ENCODE peak calls at places on chromosomes 1 and 21, in four cellular contexts. P is mammary epithelial cell; S is heart right ventricle; L is CD4-positive, CD25-positive, alpha-beta regulatory T cell. W is an unnamed sample. For H3K36me3, the result is how much of the 10 kb centered on the place peaks cover.

GRCh38 chr1:235423214-235423652 is 56.0 kb downstream of the TBCE start:
- DNase-seq in P (no peak), S (no peak), L (peak), W (peak)

GRCh38 chr1:15152318-15153183 is 996 bp upstream of the TMEM51 start:
- DNase-seq in P (peak), S (peak), L (no peak), W (peak)

GRCh38 chr1:222757673-222758268 is 20.8 kb downstream of the FAM177B start:
- DNase-seq in P (no peak), S (no peak), L (no peak), W (no peak)

GRCh38 chr1:95406279-95406678 is 172.3 kb downstream of the RWDD3 start:
- DNase-seq in P (no peak), S (no peak), L (no peak), W (no peak)

GRCh38 chr1:119141020-119141424 is 569 bp upstream of the WARS2 start:
- DNase-seq in P (no peak), S (peak), L (peak), W (no peak)

GRCh38 chr1:32249831-32250525 is 1.1 kb upstream of the LCK start:
- DNase-seq in P (no peak), S (peak), L (peak), W (peak)

GRCh38 chr1:58997637-58998036 is 213.8 kb upstream of the JUN start:
- DNase-seq in P (no peak), S (no peak), L (no peak), W (no peak)

GRCh38 chr1:169238506-169238905 is 129.1 kb downstream of the NME7 start:
- DNase-seq in P (peak), S (no peak), L (no peak), W (no peak)

GRCh38 chr1:198444792-198445191 is 95.7 kb downstream of the ATP6V1G3 start:
- DNase-seq in P (peak), S (no peak), L (no peak), W (no peak)

GRCh38 chr21:27035791-27036190 is 68.9 kb upstream of the ADAMTS5 start:
- DNase-seq in P (no peak), S (no peak), L (no peak), W (no peak)

GRCh38 chr1:84428220-84428619 is 29.9 kb downstream of the DNASE2B start:
- DNase-seq in P (no peak), S (no peak), L (no peak), W (no peak)

GRCh38 chr1:181386951-181387350 is 96.4 kb upstream of the CACNA1E start:
- DNase-seq in P (no peak), S (no peak), L (no peak), W (no peak)

GRCh38 chr1:109620396-109620817 is 770 bp downstream of the AMPD2 start:
- DNase-seq in P (peak), S (no peak), L (no peak), W (peak)

GRCh38 chr1:40848530-40849189 is 13.5 kb downstream of the CITED4 start:
- DNase-seq in P (peak), S (peak), L (no peak), W (peak)

GRCh38 chr1:40556121-40556520 is 24.7 kb downstream of the ZNF684 start:
- DNase-seq in P (no peak), S (no peak), L (no peak), W (no peak)

GRCh38 chr1:34406377-34406776 is 229.7 kb downstream of the C1orf94 start:
- DNase-seq in P (no peak), S (no peak), L (no peak), W (no peak)

GRCh38 chr1:170520601-170521000 is 11.4 kb upstream of the GORAB start:
- DNase-seq in P (no peak), S (no peak), L (no peak), W (no peak)

GRCh38 chr1:156434976-156435550 is 65.5 kb downstream of the MEF2D start:
- DNase-seq in P (no peak), S (no peak), L (no peak), W (no peak)

GRCh38 chr1:156437054-156437453 is 63.5 kb downstream of the MEF2D start:
- DNase-seq in P (no peak), S (no peak), L (no peak), W (no peak)

GRCh38 chr1:156437465-156437864 is 63.1 kb downstream of the MEF2D start:
- DNase-seq in P (no peak), S (no peak), L (no peak), W (no peak)

GRCh38 chr1:156436319-156437043 is 64.1 kb downstream of the MEF2D start:
- DNase-seq in P (no peak), S (no peak), L (no peak), W (peak)

DNA sequence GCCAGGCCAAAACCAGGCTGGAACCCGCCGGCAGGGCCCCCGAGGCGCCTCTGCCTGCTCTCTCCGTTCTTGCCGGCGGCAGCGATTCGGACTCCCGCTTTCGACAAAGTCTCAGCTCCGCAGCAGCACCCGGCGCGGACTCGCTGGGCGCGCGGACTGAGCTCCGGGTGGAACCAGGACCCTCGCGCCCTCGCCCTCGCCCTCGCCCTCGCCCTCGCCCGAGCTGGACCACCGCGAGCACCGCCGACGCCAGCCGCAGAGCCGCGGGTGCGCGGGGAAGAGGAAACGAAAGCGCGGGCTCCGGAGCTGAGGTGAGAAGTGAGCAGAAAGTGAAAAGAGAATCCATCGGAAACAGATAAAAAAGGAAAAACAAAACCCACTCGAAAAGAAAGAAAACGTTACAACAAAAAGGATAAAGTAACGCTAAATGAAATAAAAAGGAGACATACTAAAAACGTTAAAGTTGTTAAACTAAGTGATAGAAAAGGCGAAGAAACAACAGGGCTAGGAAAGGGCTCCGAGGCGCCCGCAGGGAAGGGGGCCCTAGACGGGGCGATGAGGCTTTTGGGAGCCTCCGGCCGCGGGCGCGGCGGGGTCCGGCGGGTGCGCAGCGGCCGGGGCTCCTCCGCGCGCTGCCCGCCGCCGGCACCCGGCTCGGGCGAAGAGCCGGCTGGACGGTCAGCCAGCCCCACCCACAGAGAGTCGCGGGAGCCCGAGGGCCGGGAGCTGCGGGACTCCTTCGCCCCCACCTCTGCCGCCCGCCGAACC is 64.8 kb downstream of the MEF2D start:
- DNase-seq in P (no peak), S (no peak), L (peak), W (peak)
- H3K4me3 ChIP-seq in P (no peak), S (no peak), L (peak), W (peak)

DNA sequence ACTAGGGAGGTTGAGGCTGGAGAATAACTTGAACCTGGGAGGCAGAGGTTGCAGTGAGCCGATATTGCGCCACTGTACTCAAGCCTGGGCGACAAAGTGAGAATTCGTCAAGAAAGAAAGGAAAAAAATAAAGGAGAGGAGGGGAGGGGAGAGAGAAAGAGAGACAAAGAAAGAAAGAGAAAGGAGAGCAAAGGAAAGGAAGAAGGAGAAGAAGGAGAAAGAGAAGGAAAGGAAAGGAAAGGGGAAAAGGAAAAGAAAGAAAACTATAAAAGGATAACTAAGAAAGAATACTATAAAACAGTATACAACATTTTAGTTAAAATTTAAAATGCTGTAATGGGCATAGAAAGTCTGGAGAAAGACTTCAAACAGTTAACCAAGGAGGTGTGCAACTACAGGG is 33.6 kb downstream of the EIF4G3 start:
- DNase-seq in P (no peak), S (no peak), L (no peak), W (no peak)
- H3K36me3 ChIP-seq in P (under half), S (under half), L (under half), W (under half)

DNA sequence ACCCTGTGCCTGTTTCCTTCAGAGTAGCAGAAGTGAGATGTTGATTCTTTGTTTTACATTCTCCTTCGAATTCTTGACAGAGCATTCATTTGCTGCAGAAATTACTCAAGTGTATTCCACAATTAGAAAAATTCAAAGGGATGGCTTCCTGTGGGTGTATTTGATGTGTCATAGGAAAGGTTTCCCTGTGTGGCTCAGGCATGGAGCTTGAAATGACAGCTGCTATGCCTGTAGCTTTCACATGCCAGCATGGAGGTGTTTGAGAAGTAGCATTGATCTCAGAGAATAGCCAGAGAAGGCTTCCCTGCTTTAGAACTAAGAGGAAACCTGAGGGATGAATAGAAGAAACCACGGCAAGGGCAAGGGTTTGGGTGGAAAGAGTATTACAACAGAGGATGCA is 317.2 kb upstream of the DEPDC1 start:
- DNase-seq in P (peak), S (no peak), L (no peak), W (no peak)
- H3K4me3 ChIP-seq in P (no peak), S (no peak), L (no peak), W (no peak)

DNA sequence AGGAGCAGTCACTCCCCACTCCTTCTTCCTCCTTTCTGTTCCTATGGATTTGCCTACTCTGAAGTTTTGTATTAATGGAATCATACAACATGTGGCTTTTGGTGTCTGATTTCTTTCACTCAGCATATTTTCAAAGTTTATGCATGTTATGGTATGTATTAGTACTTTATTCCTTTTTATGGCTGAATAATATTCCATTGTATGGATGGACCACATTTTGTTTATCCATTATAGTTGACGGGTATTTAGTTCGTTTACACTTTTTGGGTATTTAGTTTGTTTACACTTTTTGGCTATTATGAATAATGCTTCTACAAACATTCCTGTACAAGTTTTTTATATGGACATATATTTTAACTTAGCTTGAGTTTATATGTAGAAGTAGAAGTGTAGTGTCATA is 113.1 kb downstream of the PCBP3 start:
- DNase-seq in P (no peak), S (no peak), L (no peak), W (no peak)
- H3K36me3 ChIP-seq in P (under half), S (under half), L (under half), W (under half)

DNA sequence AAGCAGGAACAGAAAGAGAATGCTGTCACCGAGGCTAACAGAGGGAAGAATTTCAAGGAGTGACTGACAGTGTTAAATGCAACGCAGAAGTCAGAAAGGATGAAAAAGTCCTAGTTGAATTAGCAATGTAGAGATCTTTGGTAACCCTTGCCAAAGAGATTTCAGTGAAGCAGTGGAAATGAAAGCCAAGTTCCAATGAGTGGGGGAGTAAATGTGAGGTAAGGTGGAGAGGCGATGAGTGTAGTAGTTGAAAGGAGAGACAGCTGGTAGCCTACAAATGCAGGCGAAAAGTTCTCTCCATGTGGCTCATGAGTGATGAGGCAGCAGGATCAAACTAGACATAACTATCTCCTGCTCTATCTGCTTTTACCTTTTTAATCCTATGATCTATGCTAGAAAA is 74.6 kb upstream of the IPO9 start:
- DNase-seq in P (no peak), S (no peak), L (no peak), W (no peak)
- H3K4me3 ChIP-seq in P (no peak), S (no peak), L (no peak), W (no peak)

GRCh38 chr1:38009841-38010180 is 2.7 kb upstream of the UTP11 start:
- DNase-seq in P (no peak), S (no peak), L (no peak), W (no peak)

GRCh38 chr1:38013027-38013588 is 574 bp downstream of the UTP11 start:
- DNase-seq in P (peak), S (no peak), L (no peak), W (peak)

GRCh38 chr1:38014724-38015424 is 2.3 kb downstream of the UTP11 start:
- DNase-seq in P (no peak), S (no peak), L (no peak), W (no peak)

GRCh38 chr1:38015978-38016640 is 3.6 kb downstream of the UTP11 start:
- DNase-seq in P (no peak), S (no peak), L (no peak), W (no peak)

GRCh38 chr1:38014171-38014570 is 1.6 kb downstream of the UTP11 start:
- DNase-seq in P (no peak), S (no peak), L (no peak), W (no peak)
- H3K36me3 ChIP-seq in P (under half), S (under half), L (under half), W (under half)

W was measured in H7.